ENCODE peak calls at places on chromosome 19, in ten cellular contexts. V is NB4, D is GM12865, M is right lobe of liver, L is WTC11, J is body of pancreas, C is mesothelial cell of epicardium, W is chondrocyte, P is GM06990, Z is AG09309. R is an unnamed sample.

GRCh38 chr19:44719262-44719701 is 20.3 kb downstream of the CEACAM16 start:
- DNase-seq in W (no peak), Z (no peak), V (no peak), D (no peak), J (no peak), L (no peak), M (no peak), P (no peak), C (no peak), R (no peak)

GRCh38 chr19:33225458-33225925 is at the start of gene SLC7A10:
- DNase-seq in L (no peak), C (no peak), W (no peak), V (no peak), J (no peak), M (no peak), D (no peak), Z (no peak), P (no peak), R (no peak)

GRCh38 chr19:1164684-1165531 is 9.2 kb downstream of the SBNO2 start:
- DNase-seq in V (no peak), L (peak), W (no peak), D (no peak), J (no peak), M (peak), Z (no peak), C (no peak), P (no peak), R (no peak)

GRCh38 chr19:35832054-35832453 is 19.4 kb upstream of the PRODH2 start:
- DNase-seq in V (no peak), Z (no peak), W (no peak), D (no peak), P (no peak), J (no peak), L (no peak), M (no peak), C (no peak), R (no peak)

GRCh38 chr19:33156354-33156753 is 24.4 kb downstream of the WDR88 start:
- DNase-seq in W (no peak), L (no peak), Z (no peak), P (no peak), M (no peak), C (no peak), D (no peak), V (no peak), J (no peak), R (no peak)

GRCh38 chr19:58009666-58010301 is 7.2 kb upstream of the ZNF606 start:
- DNase-seq in C (no peak), P (peak), L (peak), V (no peak), W (no peak), J (peak), M (peak), D (peak), Z (no peak), R (peak)

GRCh38 chr19:48798937-48799336 is 11.9 kb downstream of the BCAT2 start:
- DNase-seq in P (no peak), L (peak), M (no peak), C (no peak), V (peak), Z (no peak), D (peak), W (no peak), J (no peak), R (no peak)

GRCh38 chr19:11435833-11436313 is 438 bp downstream of the PRKCSH start:
- DNase-seq in J (peak), C (no peak), Z (no peak), L (no peak), P (no peak), W (no peak), V (peak), D (peak), M (peak), R (no peak)

GRCh38 chr19:55927991-55928390 is 4.1 kb downstream of the NLRP13 start:
- DNase-seq in D (no peak), V (no peak), W (no peak), L (no peak), Z (no peak), P (no peak), J (no peak), C (no peak), M (no peak), R (no peak)

GRCh38 chr19:55418185-55418584 is 10.6 kb upstream of the UBE2S start:
- DNase-seq in W (no peak), M (no peak), V (peak), Z (peak), C (peak), J (peak), L (peak), P (no peak), D (peak), R (peak)

GRCh38 chr19:52527134-52527953 is at the start of gene ZNF808:
- DNase-seq in M (peak), V (peak), W (peak), D (peak), P (peak), Z (peak), J (peak), C (peak), L (peak), R (peak)

GRCh38 chr19:13615890-13616289 is 109.6 kb upstream of the CACNA1A start:
- DNase-seq in W (no peak), Z (no peak), L (no peak), C (no peak), V (no peak), M (no peak), P (no peak), J (no peak), D (no peak), R (no peak)

GRCh38 chr19:29942404-29943261 is 594 bp downstream of the URI1 start:
- DNase-seq in W (no peak), D (peak), L (peak), J (peak), V (peak), C (peak), Z (no peak), M (peak), P (peak), R (peak)

GRCh38 chr19:58001895-58002369 is 688 bp downstream of the ZNF606 start:
- DNase-seq in P (no peak), C (no peak), W (no peak), Z (no peak), M (no peak), J (no peak), L (no peak), V (no peak), D (no peak), R (peak)

GRCh38 chr19:39237200-39238184 is 7.3 kb downstream of the IFNL3 start:
- DNase-seq in D (peak), L (peak), C (no peak), P (peak), J (peak), W (peak), Z (no peak), M (peak), V (peak), R (peak)

GRCh38 chr19:12783226-12783848 is 7.9 kb upstream of the JUNB start:
- DNase-seq in M (no peak), V (peak), Z (no peak), C (no peak), D (peak), J (no peak), W (no peak), L (no peak), P (no peak), R (peak)

GRCh38 chr19:45670670-45671453 is 2.8 kb downstream of the GIPR start:
- DNase-seq in Z (no peak), V (peak), W (no peak), P (peak), M (peak), L (peak), C (peak), D (peak), J (peak), R (peak)

GRCh38 chr19:54616057-54616456 is 14.2 kb upstream of the LILRB1 start:
- DNase-seq in L (no peak), W (no peak), C (no peak), V (no peak), D (peak), M (no peak), P (peak), Z (no peak), J (no peak), R (no peak)

GRCh38 chr19:5585461-5586299 is 17.9 kb upstream of the TINCR start:
- DNase-seq in P (no peak), D (no peak), C (no peak), J (no peak), W (peak), V (peak), M (peak), Z (no peak), L (peak), R (peak)

GRCh38 chr19:42563352-42564210 is 31.1 kb downstream of the CEACAM8 start:
- DNase-seq in W (no peak), J (peak), D (peak), C (no peak), Z (peak), M (no peak), V (peak), P (no peak), L (peak), R (peak)

GRCh38 chr19:31257426-31258130 is 91.7 kb downstream of the TSHZ3 start:
- DNase-seq in P (no peak), V (no peak), D (no peak), J (no peak), Z (no peak), C (no peak), L (no peak), M (peak), W (no peak), R (no peak)

GRCh38 chr19:53883231-53883661 is 1.2 kb downstream of the PRKCG start:
- DNase-seq in Z (no peak), V (no peak), L (peak), W (no peak), J (no peak), D (no peak), P (no peak), C (no peak), M (no peak), R (no peak)

GRCh38 chr19:39145180-39145953 is 19.8 kb downstream of the PAK4 start:
- DNase-seq in Z (no peak), L (no peak), W (no peak), M (no peak), D (no peak), V (no peak), P (no peak), C (no peak), J (no peak), R (no peak)

GRCh38 chr19:54162241-54162805 is 2.8 kb upstream of the LENG1 start:
- DNase-seq in Z (no peak), C (peak), J (peak), M (peak), L (peak), P (peak), W (no peak), D (peak), V (peak), R (peak)

GRCh38 chr19:13118424-13119193 is 545 bp downstream of the NACC1 start:
- DNase-seq in L (peak), P (peak), C (peak), M (peak), V (peak), Z (no peak), J (peak), W (no peak), D (peak), R (peak)

GRCh38 chr19:35009424-35010415 is 9.6 kb downstream of the GRAMD1A start:
- DNase-seq in P (no peak), W (no peak), Z (no peak), J (no peak), C (no peak), M (no peak), L (no peak), V (no peak), D (no peak), R (no peak)

GRCh38 chr19:51372649-51373504 is at the start of gene NKG7:
- DNase-seq in J (no peak), D (peak), P (peak), C (no peak), V (peak), M (peak), Z (no peak), L (no peak), W (peak), R (peak)

GRCh38 chr19:42081584-42082258 is 5.8 kb downstream of the ZNF574 start:
- DNase-seq in D (peak), M (no peak), V (peak), C (no peak), W (no peak), L (no peak), P (no peak), Z (no peak), J (no peak), R (peak)

GRCh38 chr19:1156305-1156801 is 17.7 kb downstream of the SBNO2 start:
- DNase-seq in Z (no peak), V (no peak), P (no peak), J (no peak), L (peak), C (no peak), D (no peak), M (no peak), W (peak), R (no peak)

GRCh38 chr19:48319647-48320537 is 5.5 kb upstream of the EMP3 start:
- DNase-seq in W (no peak), P (peak), J (peak), M (peak), C (peak), Z (no peak), V (peak), L (peak), D (peak), R (peak)

GRCh38 chr19:17405250-17406038 is at the start of gene BST2:
- DNase-seq in Z (no peak), D (peak), J (peak), M (peak), P (peak), L (no peak), V (peak), C (no peak), W (no peak), R (peak)

GRCh38 chr19:17402982-17403855 is 2.2 kb downstream of the BST2 start:
- DNase-seq in W (no peak), V (peak), C (no peak), J (no peak), Z (no peak), D (peak), L (peak), M (peak), P (no peak), R (peak)

GRCh38 chr19:17406039-17406886 is 833 bp upstream of the BST2 start:
- DNase-seq in J (no peak), D (peak), Z (no peak), L (no peak), W (no peak), M (no peak), C (no peak), P (no peak), V (peak), R (peak)

GRCh38 chr19:17404621-17405249 is 695 bp downstream of the BST2 start:
- DNase-seq in D (peak), M (no peak), Z (no peak), J (no peak), W (no peak), C (no peak), P (no peak), L (no peak), V (peak), R (peak)

GRCh38 chr19:17404015-17404414 is 1.4 kb downstream of the BST2 start:
- DNase-seq in L (peak), Z (no peak), W (no peak), D (peak), M (no peak), V (peak), J (no peak), P (no peak), C (no peak), R (peak)
- TF ChIP-seq CTCF in L (no peak), Z (no peak), W (no peak), D (no peak), M (no peak), V (no peak), J (no peak), P (no peak), C (no peak), R (no peak)

DNA sequence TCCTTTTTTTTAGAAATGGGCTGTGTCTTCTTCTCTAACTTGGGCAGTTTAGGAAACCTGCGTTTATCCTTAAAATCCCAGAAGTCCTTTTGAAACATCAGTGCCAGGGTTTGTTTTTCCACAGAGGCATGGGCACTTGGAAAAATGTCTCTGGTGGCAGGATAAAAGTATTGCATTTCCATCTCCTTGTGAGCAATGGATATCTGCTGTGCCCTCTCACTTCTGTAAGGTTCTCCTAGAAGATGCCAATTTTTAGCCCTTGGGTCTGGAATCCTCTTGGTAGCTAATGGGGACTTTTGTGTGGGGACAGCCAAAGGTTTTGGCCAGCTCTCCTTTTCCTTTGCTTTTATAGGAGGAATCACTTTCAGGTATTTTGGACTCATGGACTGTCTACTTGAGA is 21.0 kb downstream of the WDR87 start:
- DNase-seq in W (no peak), D (no peak), Z (no peak), C (no peak), L (no peak), M (no peak), J (no peak), V (no peak), P (no peak), R (no peak)
- TF ChIP-seq CTCF in W (peak), D (no peak), Z (no peak), C (no peak), L (no peak), M (no peak), J (no peak), V (no peak), P (no peak), R (no peak)

GRCh38 chr19:15257782-15258181 is 25.5 kb upstream of the EPHX3 start:
- DNase-seq in J (no peak), D (no peak), L (no peak), Z (no peak), C (no peak), W (no peak), M (no peak), V (no peak), P (no peak), R (no peak)
- TF ChIP-seq CTCF in J (no peak), D (no peak), L (no peak), Z (no peak), C (no peak), W (no peak), M (no peak), V (no peak), P (no peak), R (no peak)

GRCh38 chr19:47130589-47131168 is at the start of gene SAE1:
- DNase-seq in D (peak), J (peak), P (peak), C (peak), M (peak), V (peak), W (peak), L (peak), Z (peak), R (peak)
- TF ChIP-seq CTCF in D (peak), J (peak), P (peak), C (no peak), M (peak), V (peak), W (peak), L (no peak), Z (peak), R (peak)